ENCODE peak calls at places on chromosome 14, in eight cellular contexts. D, X, C, B, P, U, Y and E are unnamed samples. For H3K4me1 and H3K27me3, the result is how much of the 10 kb centered on the place peaks cover.

GRCh38 chr14:32720927-32721326 is 217.8 kb upstream of the NPAS3 start:
- DNase-seq in D (no peak), X (no peak), C (no peak), B (no peak), P (no peak), U (no peak), Y (no peak), E (no peak)

GRCh38 chr14:77659822-77660221 is 43.4 kb upstream of the SPTLC2 start:
- DNase-seq in D (no peak), X (no peak), C (no peak), B (no peak), P (no peak), U (no peak), Y (no peak), E (no peak)

GRCh38 chr14:97866664-97867063 is 1069.5 kb downstream of the VRK1 start:
- DNase-seq in D (no peak), X (no peak), C (no peak), B (no peak), P (no peak), U (no peak), Y (no peak), E (no peak)

GRCh38 chr14:50335389-50335788 is 23.3 kb downstream of the DMAC2L start:
- DNase-seq in D (no peak), X (peak), C (peak), B (peak), P (no peak), U (peak), Y (no peak), E (no peak)

GRCh38 chr14:102439556-102439955 is 70.0 kb downstream of the ANKRD9 start:
- DNase-seq in D (no peak), X (no peak), C (no peak), B (no peak), P (no peak), U (no peak), Y (no peak), E (no peak)

GRCh38 chr14:47826809-47827208 is 151.4 kb upstream of the MDGA2 start:
- DNase-seq in D (no peak), X (no peak), C (no peak), B (no peak), P (no peak), U (no peak), Y (no peak), E (no peak)

GRCh38 chr14:76782885-76783566 is 21.8 kb downstream of the VASH1 start:
- DNase-seq in D (peak), X (no peak), C (no peak), B (no peak), P (no peak), U (no peak), Y (no peak), E (peak)

GRCh38 chr14:54664961-54665360 is 98.0 kb downstream of the SAMD4A start:
- DNase-seq in D (no peak), X (no peak), C (no peak), B (no peak), P (no peak), U (no peak), Y (no peak), E (no peak)

GRCh38 chr14:44453433-44454171 is 53.5 kb downstream of the FSCB start:
- DNase-seq in D (no peak), X (no peak), C (no peak), B (no peak), P (no peak), U (peak), Y (no peak), E (no peak)

GRCh38 chr14:24086193-24086955 is 7.7 kb upstream of the PCK2 start:
- DNase-seq in D (no peak), X (no peak), C (no peak), B (no peak), P (no peak), U (no peak), Y (no peak), E (no peak)

GRCh38 chr14:95348395-95349080 is 28.8 kb upstream of the CLMN start:
- DNase-seq in D (no peak), X (no peak), C (no peak), B (no peak), P (no peak), U (no peak), Y (no peak), E (no peak)

GRCh38 chr14:34086358-34086757 is 135.5 kb upstream of the EGLN3 start:
- DNase-seq in D (no peak), X (no peak), C (no peak), B (no peak), P (no peak), U (no peak), Y (no peak), E (no peak)

GRCh38 chr14:65211341-65211987 is 109.1 kb upstream of the MAX start:
- DNase-seq in D (no peak), X (no peak), C (no peak), B (no peak), P (no peak), U (no peak), Y (no peak), E (no peak)

GRCh38 chr14:72479471-72479931 is 414.4 kb downstream of the DPF3 start:
- DNase-seq in D (no peak), X (no peak), C (no peak), B (peak), P (peak), U (no peak), Y (no peak), E (no peak)

GRCh38 chr14:98175881-98176280 is 1096.1 kb downstream of the BCL11B start:
- DNase-seq in D (no peak), X (no peak), C (no peak), B (no peak), P (no peak), U (no peak), Y (no peak), E (no peak)

GRCh38 chr14:48247972-48248371 is 572.6 kb upstream of the MDGA2 start:
- DNase-seq in D (no peak), X (no peak), C (no peak), B (no peak), P (no peak), U (no peak), Y (no peak), E (no peak)

GRCh38 chr14:68782091-68782981 is 10.5 kb downstream of the ZFP36L1 start:
- DNase-seq in D (peak), X (no peak), C (no peak), B (no peak), P (no peak), U (peak), Y (peak), E (peak)

GRCh38 chr14:79856357-79856756 is 354.9 kb downstream of the DIO2 start:
- DNase-seq in D (no peak), X (no peak), C (no peak), B (no peak), P (no peak), U (no peak), Y (no peak), E (no peak)

GRCh38 chr14:56129092-56129491 is 10.9 kb downstream of the PELI2 start:
- DNase-seq in D (no peak), X (no peak), C (no peak), B (no peak), P (no peak), U (no peak), Y (no peak), E (no peak)

GRCh38 chr14:39228509-39229221 is 5.0 kb upstream of the MIA2 start:
- DNase-seq in D (no peak), X (no peak), C (no peak), B (no peak), P (no peak), U (no peak), Y (no peak), E (no peak)

GRCh38 chr14:79680087-79680486 is 531.2 kb downstream of the DIO2 start:
- DNase-seq in D (no peak), X (no peak), C (no peak), B (no peak), P (no peak), U (no peak), Y (peak), E (no peak)

GRCh38 chr14:90522585-90523191 is 125.9 kb downstream of the CALM1 start:
- DNase-seq in D (no peak), X (peak), C (peak), B (peak), P (no peak), U (no peak), Y (peak), E (no peak)

DNA sequence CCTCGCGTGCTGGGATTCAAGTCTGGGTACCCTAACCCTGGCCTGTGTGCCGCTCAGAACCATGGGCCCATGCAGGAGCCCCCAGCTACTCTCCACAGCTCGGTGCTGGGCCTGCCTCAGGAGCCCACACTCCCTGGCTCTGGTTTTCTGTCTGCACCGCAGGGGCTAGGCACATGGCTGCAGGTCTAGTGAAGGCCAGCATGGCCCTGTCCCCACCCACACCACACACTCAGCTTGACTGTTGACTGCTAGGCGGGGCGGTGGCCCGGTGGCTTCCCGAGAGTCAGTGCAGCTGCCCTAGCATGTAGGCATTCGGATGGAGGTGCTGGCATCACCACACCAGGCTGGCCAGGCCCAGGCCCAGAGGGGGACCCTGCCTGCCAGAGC is 7.9 kb downstream of the INF2 start:
- DNase-seq in D (no peak), X (no peak), C (no peak), B (no peak), P (no peak), U (no peak), Y (no peak), E (no peak)
- H3K4me1 ChIP-seq in D (under half), X (under half), C (half or more), B (under half), P (under half), U (half or more), Y (half or more), E (under half)

DNA sequence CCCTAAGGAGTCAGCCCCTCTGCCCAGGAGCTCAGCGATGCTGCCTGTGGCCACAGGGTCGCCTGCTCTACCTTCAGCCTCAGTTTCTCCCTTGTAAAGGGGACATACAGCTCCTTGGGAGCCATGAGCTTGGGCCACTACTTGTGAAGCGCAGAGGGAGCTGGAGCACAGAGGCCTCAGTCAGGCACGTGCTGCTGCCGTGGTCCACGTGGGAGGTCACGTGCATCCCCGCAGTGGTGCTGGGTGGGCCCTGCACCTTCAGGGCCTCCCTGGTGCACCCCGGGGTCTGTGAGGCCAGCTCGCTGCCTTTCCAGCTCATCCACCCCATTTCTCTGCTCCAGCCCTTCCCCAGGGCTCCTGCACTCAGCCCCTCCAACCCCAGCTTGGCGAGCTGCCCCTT is 10.9 kb upstream of the C14orf180 start:
- DNase-seq in D (no peak), X (no peak), C (no peak), B (no peak), P (no peak), U (no peak), Y (no peak), E (no peak)
- H3K27me3 ChIP-seq in D (under half), X (under half), C (under half), B (under half), P (under half), U (under half), Y (under half), E (under half)

GRCh38 chr14:93008381-93008780 is 85.4 kb downstream of the CHGA start:
- DNase-seq in D (no peak), X (peak), C (no peak), B (no peak), P (no peak), U (peak), Y (peak), E (no peak)

GRCh38 chr14:93007225-93007997 is 84.5 kb downstream of the CHGA start:
- DNase-seq in D (no peak), X (peak), C (no peak), B (peak), P (peak), U (peak), Y (peak), E (no peak)

GRCh38 chr14:93010543-93011541 is 87.9 kb downstream of the CHGA start:
- DNase-seq in D (no peak), X (no peak), C (no peak), B (peak), P (no peak), U (peak), Y (no peak), E (no peak)

GRCh38 chr14:93010118-93010475 is 87.1 kb downstream of the CHGA start:
- DNase-seq in D (no peak), X (no peak), C (no peak), B (no peak), P (no peak), U (no peak), Y (no peak), E (no peak)

GRCh38 chr14:93009471-93010117 is 86.6 kb downstream of the CHGA start:
- DNase-seq in D (no peak), X (peak), C (no peak), B (no peak), P (no peak), U (no peak), Y (no peak), E (no peak)
- H3K27ac ChIP-seq in D (no peak), X (no peak), C (peak), B (no peak), P (no peak), U (peak), Y (no peak), E (no peak)

GRCh38 chr14:88245321-88245720 is 77.7 kb downstream of the KCNK10 start:
- DNase-seq in D (no peak), X (no peak), C (no peak), B (no peak), P (no peak), U (no peak), Y (no peak), E (no peak)
- H3K4me1 ChIP-seq in D (under half), X (under half), C (under half), B (under half), P (under half), U (under half), Y (under half), E (under half)

DNA sequence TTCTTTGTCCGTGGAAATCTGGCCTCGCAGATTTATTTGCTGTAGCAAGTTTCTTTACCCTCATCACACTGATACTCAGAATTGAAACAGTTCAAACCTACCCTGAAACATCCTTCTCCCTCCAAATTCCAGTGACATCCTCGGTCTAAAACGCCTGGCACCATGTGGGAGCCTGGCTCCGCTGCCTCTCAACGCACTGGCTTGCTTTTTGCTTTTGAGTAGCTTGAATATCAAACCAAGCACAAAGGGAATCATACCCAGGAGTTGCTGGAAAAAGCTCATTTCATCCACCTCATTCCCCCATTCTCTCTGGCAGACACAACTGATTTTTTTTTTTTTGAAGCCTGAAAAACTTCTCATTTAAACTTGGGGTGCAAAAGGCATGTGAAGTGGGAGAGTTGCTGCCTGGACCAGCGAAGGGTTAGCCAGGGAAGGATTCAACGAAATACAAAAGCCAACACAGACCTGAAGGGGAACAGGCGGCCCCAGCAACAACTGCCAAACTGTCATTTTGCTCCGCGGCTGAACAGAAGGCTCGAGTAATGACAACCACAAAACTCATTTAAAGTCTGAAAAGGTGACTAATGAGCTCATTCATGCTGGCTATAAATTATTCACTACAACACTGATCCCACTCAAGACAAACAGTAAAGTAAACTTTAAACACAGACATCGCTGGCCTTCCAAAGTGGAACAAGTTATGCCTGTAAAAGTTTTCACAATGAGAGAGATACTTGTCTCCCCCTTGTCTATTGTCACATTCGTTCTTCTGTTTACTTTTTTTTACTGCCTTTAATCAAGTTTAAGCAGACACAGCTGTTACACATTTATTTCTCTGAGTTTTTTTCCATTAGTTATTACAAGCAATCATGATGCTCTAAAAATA is 12.4 kb upstream of the FOXN3 start:
- DNase-seq in D (no peak), X (no peak), C (no peak), B (peak), P (no peak), U (peak), Y (no peak), E (peak)
- H3K27me3 ChIP-seq in D (under half), X (under half), C (under half), B (under half), P (under half), U (under half), Y (under half), E (under half)

DNA sequence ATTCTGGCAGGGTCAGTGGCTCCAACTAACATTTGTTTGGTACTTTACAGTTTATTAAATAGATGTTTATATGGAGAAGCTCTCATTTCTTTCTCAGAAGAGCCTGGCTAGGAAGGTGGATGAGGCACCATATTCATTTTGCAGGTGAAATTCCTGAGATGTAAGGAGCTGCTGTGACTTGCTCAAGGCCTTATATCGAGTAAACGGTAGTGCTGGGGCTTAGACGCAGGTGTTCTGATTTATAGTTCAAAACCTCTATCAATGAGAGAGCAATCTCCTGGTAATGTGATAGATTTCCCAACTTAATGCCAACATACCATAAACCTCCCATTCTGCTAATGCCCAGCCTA is 42.3 kb downstream of the DAD1 start:
- DNase-seq in D (no peak), X (no peak), C (no peak), B (no peak), P (no peak), U (no peak), Y (no peak), E (no peak)
- H3K27ac ChIP-seq in D (peak), X (peak), C (peak), B (peak), P (no peak), U (peak), Y (peak), E (peak)